ENCODE peak calls at places on chromosome 6, in ten cellular contexts. A is PC-3; W is CD8-positive, alpha-beta T cell; O is ascending aorta; I is cardiac muscle cell; K is left ventricle myocardium inferior; J is thoracic aorta; L is kidney; T is astrocyte; C is body of pancreas. Q is an unnamed sample.

GRCh38 chr6:133411757-133412156 is 170.6 kb downstream of the EYA4 start:
- DNase-seq in K (no peak), L (no peak), A (no peak), J (no peak), C (no peak), O (no peak), W (no peak), T (no peak), I (no peak), Q (no peak)

GRCh38 chr6:46276571-46277142 is 105.9 kb upstream of the ENPP5 start:
- DNase-seq in I (no peak), W (no peak), T (no peak), C (no peak), A (no peak), O (no peak), L (no peak), J (no peak), K (no peak), Q (no peak)

GRCh38 chr6:79375635-79376425 is 141.3 kb upstream of the HMGN3 start:
- DNase-seq in K (no peak), C (no peak), I (no peak), L (no peak), W (no peak), O (no peak), J (no peak), A (no peak), T (no peak), Q (no peak)

GRCh38 chr6:169839029-169839481 is 87.6 kb downstream of the ERMARD start:
- DNase-seq in I (no peak), C (no peak), T (no peak), A (no peak), O (no peak), L (no peak), K (no peak), J (no peak), W (no peak), Q (no peak)

GRCh38 chr6:55617272-55617671 is 38.3 kb upstream of the HMGCLL1 start:
- DNase-seq in A (peak; percentile 76), K (no peak), C (no peak), L (no peak), T (peak; percentile 14), J (no peak), W (no peak), O (no peak), I (peak; percentile 38), Q (no peak)

GRCh38 chr6:912871-913663 is 220.1 kb upstream of the EXOC2 start:
- DNase-seq in C (peak; percentile 74), W (no peak), K (no peak), O (no peak), L (no peak), J (no peak), A (peak; percentile 44), T (no peak), I (peak; percentile 28), Q (no peak)

GRCh38 chr6:127475135-127475822 is 16.1 kb upstream of the KIAA0408 start:
- DNase-seq in K (peak; percentile 13), C (no peak), T (no peak), I (no peak), J (no peak), A (no peak), W (no peak), O (no peak), L (no peak), Q (peak; percentile 9)

GRCh38 chr6:140968062-140968461 is 1164.7 kb upstream of the GJE1 start:
- DNase-seq in O (no peak), C (no peak), J (no peak), K (no peak), A (no peak), L (no peak), I (no peak), W (no peak), T (no peak), Q (no peak)

GRCh38 chr6:167116109-167116837 is 6.6 kb upstream of the CCR6 start:
- DNase-seq in O (no peak), I (peak; percentile 36), W (no peak), L (peak; percentile 66), A (no peak), K (no peak), C (peak; percentile 25), J (no peak), T (no peak), Q (no peak)

GRCh38 chr6:35181933-35182612 is 31.7 kb upstream of the SCUBE3 start:
- DNase-seq in J (peak; percentile 57), K (peak; percentile 57), A (peak; percentile 67), T (peak; percentile 66), C (peak; percentile 41), L (peak; percentile 91), I (no peak), O (peak; percentile 88), W (no peak), Q (peak; percentile 20)

GRCh38 chr6:35492664-35493284 is 4.1 kb downstream of the TEAD3 start:
- DNase-seq in C (no peak), J (no peak), W (no peak), A (no peak), K (peak; percentile 5), O (no peak), I (no peak), L (no peak), T (no peak), Q (no peak)

GRCh38 chr6:76682842-76683241 is 610.4 kb upstream of the IMPG1 start:
- DNase-seq in W (no peak), O (no peak), L (no peak), C (no peak), J (no peak), K (no peak), I (peak; percentile 16), A (peak; percentile 28), T (no peak), Q (no peak)

GRCh38 chr6:164133095-164133494 is 718.6 kb downstream of the QKI start:
- DNase-seq in W (no peak), L (no peak), I (no peak), C (peak; percentile 70), J (no peak), K (no peak), T (peak; percentile 58), O (no peak), A (peak; percentile 31), Q (no peak)

GRCh38 chr6:132887204-132887603 is 72.8 kb downstream of the RPS12 start:
- DNase-seq in O (no peak), L (no peak), T (no peak), W (no peak), C (no peak), J (no peak), I (no peak), A (no peak), K (no peak), Q (no peak)

GRCh38 chr6:45480697-45481415 is 103.1 kb upstream of the SUPT3H start:
- DNase-seq in K (no peak), A (no peak), C (no peak), T (no peak), W (no peak), J (no peak), L (no peak), O (no peak), I (no peak), Q (no peak)

GRCh38 chr6:5752282-5752681 is 254.4 kb downstream of the NRN1 start:
- DNase-seq in K (no peak), L (no peak), W (no peak), C (no peak), I (peak; percentile 45), O (no peak), J (no peak), T (peak; percentile 89), A (peak; percentile 9), Q (no peak)

GRCh38 chr6:3330199-3330598 is 71.5 kb downstream of the PSMG4 start:
- DNase-seq in A (no peak), T (no peak), C (no peak), K (no peak), W (no peak), J (no peak), O (no peak), L (no peak), I (no peak), Q (no peak)
- TF ChIP-seq CTCF in A (peak; percentile 35), T (no peak), C (no peak), K (no peak), W (no peak), J (no peak), O (no peak), L (no peak), I (no peak), Q (peak; percentile 25)

DNA sequence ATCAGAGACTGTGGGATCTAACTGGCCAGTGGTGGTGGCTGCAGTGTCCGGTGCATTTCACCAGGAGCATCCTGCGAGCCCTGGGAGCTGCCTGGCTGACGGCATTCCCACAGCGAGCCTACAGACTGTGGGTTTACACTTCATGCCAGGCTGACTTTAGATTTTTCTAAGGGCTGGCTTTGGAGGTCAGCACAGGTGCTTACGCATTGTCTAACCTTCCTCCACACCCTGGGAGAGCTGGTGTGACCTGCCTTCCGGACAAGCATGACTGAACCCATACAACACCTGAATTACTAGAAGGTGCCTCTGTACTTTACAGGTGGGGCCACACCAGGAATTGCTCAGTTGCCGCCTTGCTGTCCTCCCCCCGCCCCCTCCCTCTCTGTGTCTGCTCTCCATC is 96.2 kb downstream of the RREB1 start:
- DNase-seq in I (no peak), O (no peak), A (no peak), J (no peak), K (no peak), C (no peak), T (no peak), W (no peak), L (peak; percentile 87), Q (no peak)
- H3K36me3 ChIP-seq in I (peaks cover 13% of the 10 kb centered on the region), O (peaks cover 7% of the 10 kb centered on the region), A (peaks cover 32% of the 10 kb centered on the region), J (no peaks in the 10 kb centered on the region), K (peaks cover 30% of the 10 kb centered on the region), C (peaks cover 2% of the 10 kb centered on the region), T (peaks cover 9% of the 10 kb centered on the region), W (peaks cover 7% of the 10 kb centered on the region), L (peaks cover 5% of the 10 kb centered on the region), Q (peaks cover 8% of the 10 kb centered on the region)

GRCh38 chr6:83636800-83637199 is 72.1 kb downstream of the SNAP91 start:
- DNase-seq in O (no peak), W (no peak), L (no peak), C (no peak), I (no peak), K (no peak), A (no peak), T (no peak), J (no peak), Q (no peak)

GRCh38 chr6:83633609-83634008 is 75.3 kb downstream of the SNAP91 start:
- DNase-seq in A (no peak), C (no peak), L (no peak), O (no peak), J (no peak), I (no peak), T (no peak), K (no peak), W (no peak), Q (no peak)

GRCh38 chr6:83637953-83638352 is 70.9 kb downstream of the SNAP91 start:
- DNase-seq in J (no peak), C (no peak), W (no peak), I (no peak), K (no peak), A (no peak), L (no peak), O (no peak), T (no peak), Q (no peak)

GRCh38 chr6:83633149-83633548 is 75.8 kb downstream of the SNAP91 start:
- DNase-seq in W (no peak), C (no peak), I (no peak), T (no peak), K (no peak), O (no peak), J (no peak), A (no peak), L (no peak), Q (no peak)
- H3K4me3 ChIP-seq in W (no peak overlapping the region), C (no peak overlapping the region), I (no peak overlapping the region), T (no peak overlapping the region), K (no peak overlapping the region), O (no peak overlapping the region), J (no peak overlapping the region), A (no peak overlapping the region), L (no peak overlapping the region), Q (no peak overlapping the region)

GRCh38 chr6:75284285-75285155 is at the start of gene TMEM30A:
- DNase-seq in W (peak; percentile 90), I (peak; percentile 98), O (peak; percentile 98), C (peak; percentile 98), L (peak; percentile 98), J (peak; percentile 85), K (peak; percentile 96), T (peak; percentile 99), A (peak; percentile 96), Q (peak; percentile 96)
- TF ChIP-seq CTCF in W (no peak), I (no peak), O (no peak), C (peak; percentile 29), L (no peak), J (no peak), K (no peak), T (no peak), A (no peak), Q (no peak)